ENCODE peak calls at places on chromosomes 12 and 14, in six cellular contexts. T, C, L, M, Q and V are unnamed samples.

GRCh38 chr14:104939666-104940410 is 15.2 kb downstream of the PLD4 start:
- DNase-seq in T (no peak), C (no peak), L (no peak), M (no peak), Q (no peak), V (no peak)

GRCh38 chr14:73696466-73697390 is 17.5 kb downstream of the PNMA1 start:
- DNase-seq in T (no peak), C (peak; percentile 79), L (peak; percentile 42), M (peak; percentile 88), Q (peak; percentile 84), V (no peak)

GRCh38 chr12:131147894-131148293 is 194.2 kb downstream of the ADGRD1 start:
- DNase-seq in T (no peak), C (no peak), L (no peak), M (no peak), Q (no peak), V (no peak)

GRCh38 chr12:107545737-107546363 is 139.7 kb upstream of the PWP1 start:
- DNase-seq in T (peak; percentile 43), C (peak; percentile 28), L (no peak), M (no peak), Q (no peak), V (no peak)

GRCh38 chr14:53153702-53154112 is 584 bp upstream of the DDHD1 start:
- DNase-seq in T (no peak), C (no peak), L (no peak), M (no peak), Q (no peak), V (no peak)

GRCh38 chr14:68468437-68469207 is 324.2 kb downstream of the ZFP36L1 start:
- DNase-seq in T (peak; percentile 80), C (peak; percentile 37), L (peak; percentile 59), M (no peak), Q (peak; percentile 83), V (no peak)

GRCh38 chr14:92619671-92620437 is 106.3 kb downstream of the RIN3 start:
- DNase-seq in T (no peak), C (peak; percentile 60), L (no peak), M (no peak), Q (peak; percentile 28), V (no peak)

GRCh38 chr14:60653388-60653690 is 4.1 kb upstream of the SIX1 start:
- DNase-seq in T (no peak), C (peak; percentile 46), L (no peak), M (no peak), Q (no peak), V (no peak)

GRCh38 chr14:50875359-50876090 is 3.7 kb downstream of the ABHD12B start:
- DNase-seq in T (peak; percentile 63), C (peak; percentile 77), L (no peak), M (peak; percentile 78), Q (peak; percentile 18), V (no peak)

GRCh38 chr12:9588749-9589148 is 19.0 kb downstream of the KLRB1 start:
- DNase-seq in T (no peak), C (peak; percentile 16), L (no peak), M (no peak), Q (no peak), V (no peak)

GRCh38 chr14:73166399-73166798 is 30.1 kb downstream of the PSEN1 start:
- DNase-seq in T (no peak), C (no peak), L (no peak), M (no peak), Q (no peak), V (no peak)

GRCh38 chr12:43869184-43869583 is 33.3 kb downstream of the TMEM117 start:
- DNase-seq in T (no peak), C (no peak), L (no peak), M (no peak), Q (no peak), V (no peak)

GRCh38 chr12:43861847-43862150 is 25.9 kb downstream of the TMEM117 start:
- DNase-seq in T (no peak), C (peak; percentile 5), L (no peak), M (no peak), Q (no peak), V (no peak)

GRCh38 chr12:43858991-43859390 is 23.1 kb downstream of the TMEM117 start:
- DNase-seq in T (no peak), C (no peak), L (no peak), M (no peak), Q (no peak), V (no peak)

GRCh38 chr12:43861015-43861846 is 25.4 kb downstream of the TMEM117 start:
- DNase-seq in T (no peak), C (no peak), L (no peak), M (no peak), Q (no peak), V (no peak)

DNA sequence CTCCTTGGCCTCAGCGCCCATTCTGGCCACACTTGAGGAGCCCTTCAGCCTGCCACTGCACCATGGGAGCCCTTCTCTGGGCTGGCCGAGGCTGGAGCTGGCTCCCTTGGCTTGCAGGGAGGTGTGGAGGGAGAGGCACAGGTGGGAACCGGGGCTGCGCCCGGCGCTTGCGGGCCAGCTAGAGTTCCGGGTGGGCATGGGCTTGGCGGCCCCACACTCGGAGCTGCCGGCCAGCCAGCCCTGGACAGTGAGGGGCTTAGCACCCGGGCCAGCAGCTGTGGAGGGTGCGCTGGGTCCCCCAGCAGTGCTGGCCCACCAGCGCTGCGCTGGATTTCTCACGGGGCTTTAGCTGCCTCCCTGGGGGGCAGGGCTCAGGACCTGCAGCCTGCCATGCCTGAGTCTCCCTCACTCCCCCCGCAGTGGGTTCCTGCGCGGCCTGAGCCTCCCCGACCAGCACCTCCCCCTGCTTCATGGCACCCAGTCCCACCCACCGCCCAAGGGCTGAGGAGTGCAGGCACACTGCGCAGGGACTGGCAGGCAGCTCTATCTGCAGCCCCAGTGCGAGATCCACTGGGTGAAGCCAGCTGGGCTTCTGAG is 28.0 kb downstream of the TMEM117 start:
- DNase-seq in T (no peak), C (no peak), L (no peak), M (no peak), Q (no peak), V (no peak)
- TF ChIP-seq CTCF in T (no peak), C (no peak), L (no peak), M (no peak), Q (no peak), V (no peak)

DNA sequence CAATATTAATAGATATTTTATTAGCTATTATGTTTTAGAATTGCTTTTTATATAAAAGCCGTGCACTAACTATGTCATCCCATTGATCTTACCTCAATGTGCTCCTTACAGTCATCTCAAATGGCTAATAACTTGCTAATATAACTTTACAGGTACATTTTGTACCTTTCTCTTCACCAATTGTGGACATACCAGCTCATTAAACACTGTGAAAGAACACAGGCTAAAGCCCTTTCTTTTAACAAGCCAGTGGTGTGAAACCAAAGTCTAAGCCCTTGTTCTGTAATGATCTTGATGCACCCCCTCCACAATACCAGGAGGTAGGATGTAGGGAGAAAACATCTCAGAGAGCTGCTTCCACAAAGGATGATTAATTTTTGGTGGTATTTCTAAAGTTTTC is 675.3 kb upstream of the USP15 start:
- DNase-seq in T (no peak), C (no peak), L (no peak), M (no peak), Q (no peak), V (no peak)
- TF ChIP-seq CTCF in T (no peak), C (no peak), L (no peak), M (no peak), Q (no peak), V (no peak)

DNA sequence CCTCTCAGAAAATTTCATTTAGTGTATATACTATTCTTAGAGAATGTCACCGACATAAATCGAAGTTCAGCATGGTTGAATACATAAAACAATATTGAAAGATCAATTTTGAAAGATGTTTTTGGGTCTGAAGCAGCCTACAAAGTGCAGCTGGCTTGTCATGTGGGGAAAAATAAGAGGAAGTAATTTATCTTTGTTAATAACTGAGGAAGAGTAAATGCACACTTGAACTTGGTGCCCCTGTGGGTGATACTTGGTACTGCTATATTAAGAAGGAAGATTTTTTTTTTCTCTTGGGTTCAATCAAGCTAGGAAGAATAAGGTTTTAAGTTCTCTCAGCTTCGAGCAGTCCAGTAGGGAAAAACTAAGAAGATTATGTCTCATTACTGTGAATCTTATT is 661.3 kb downstream of the RPL10L start:
- DNase-seq in T (peak; percentile 1), C (no peak), L (no peak), M (no peak), Q (no peak), V (no peak)
- TF ChIP-seq CTCF in T (peak; percentile 33), C (no peak), L (peak; percentile 20), M (peak; percentile 15), Q (peak; percentile 69), V (peak; percentile 85)

DNA sequence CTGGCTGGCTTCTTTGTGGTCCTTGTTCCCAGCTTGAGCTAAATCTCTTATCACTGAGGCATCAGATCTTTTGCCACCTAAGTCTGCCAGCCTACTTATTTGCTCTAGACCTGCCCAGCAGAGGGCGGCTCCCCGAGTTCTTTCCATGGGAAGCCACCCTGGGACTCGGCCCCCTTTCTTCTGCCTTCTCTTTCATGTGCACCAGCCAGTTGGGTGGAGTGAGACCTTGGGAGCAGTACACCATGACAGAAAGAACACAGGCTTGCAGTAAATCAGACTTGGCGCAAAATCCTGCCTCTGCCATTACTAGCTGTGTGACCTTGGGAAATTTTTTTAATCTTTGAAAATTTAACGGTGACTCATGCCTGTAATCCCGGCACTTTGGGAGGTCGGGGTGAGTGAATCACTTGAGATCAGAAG is 7.4 kb downstream of the SMAGP start:
- DNase-seq in T (peak; percentile 15), C (peak; percentile 74), L (peak; percentile 58), M (no peak), Q (peak; percentile 52), V (peak; percentile 45)
- TF ChIP-seq CTCF in T (peak; percentile 33), C (peak; percentile 21), L (peak; percentile 44), M (peak; percentile 40), Q (peak; percentile 73), V (peak; percentile 33)

GRCh38 chr14:55578511-55578910 is 1.5 kb upstream of the KTN1 start:
- DNase-seq in T (no peak), C (peak; percentile 41), L (no peak), M (no peak), Q (no peak), V (no peak)

GRCh38 chr14:55579724-55580400 is at the start of gene KTN1:
- DNase-seq in T (peak; percentile 81), C (peak; percentile 94), L (peak; percentile 73), M (no peak), Q (peak; percentile 49), V (peak; percentile 82)

GRCh38 chr14:55582741-55583140 is 2.7 kb downstream of the KTN1 start:
- DNase-seq in T (no peak), C (no peak), L (no peak), M (no peak), Q (no peak), V (no peak)

GRCh38 chr14:55581011-55581806 is 1.2 kb downstream of the KTN1 start:
- DNase-seq in T (peak; percentile 39), C (peak; percentile 67), L (peak; percentile 38), M (no peak), Q (peak; percentile 20), V (peak; percentile 46)

DNA sequence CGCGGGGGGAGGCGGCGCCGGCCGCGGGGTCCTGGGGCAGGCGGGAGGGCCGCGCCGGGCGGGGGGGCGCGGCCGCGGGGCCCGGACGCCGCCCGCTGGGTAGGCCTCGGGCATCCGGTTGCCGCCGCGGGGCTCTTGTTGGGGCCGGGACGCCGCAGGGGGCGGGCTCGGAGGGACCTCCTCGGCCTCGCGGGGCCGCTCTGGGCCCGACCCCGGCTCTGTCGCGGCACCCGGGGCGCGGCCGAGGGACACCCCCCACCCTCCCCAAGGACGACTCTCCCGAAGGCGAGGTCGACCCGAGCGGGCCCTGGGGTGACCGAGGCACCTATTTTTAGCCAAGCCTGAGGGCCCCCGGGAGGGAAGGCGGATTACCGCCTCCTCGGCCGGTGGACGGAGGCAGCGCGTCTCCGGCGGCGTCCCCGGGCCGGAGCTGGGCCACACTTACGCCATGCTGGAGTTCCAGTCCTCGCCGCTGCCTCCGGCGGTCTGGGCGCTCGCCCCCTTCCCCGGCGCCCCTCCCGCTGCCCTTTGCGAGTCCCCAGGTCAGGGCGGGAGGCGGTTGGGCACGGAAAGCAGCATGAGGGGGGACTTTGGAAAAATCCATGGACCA is 499 bp downstream of the KTN1 start:
- DNase-seq in T (no peak), C (peak; percentile 54), L (no peak), M (no peak), Q (no peak), V (peak; percentile 58)
- TF ChIP-seq CTCF in T (no peak), C (no peak), L (no peak), M (no peak), Q (no peak), V (no peak)

GRCh38 chr12:123043536-123044001 is 63.1 kb downstream of the ARL6IP4 start:
- DNase-seq in T (peak; percentile 97), C (peak; percentile 97), L (peak; percentile 93), M (no peak), Q (peak; percentile 92), V (peak; percentile 75)
- TF ChIP-seq CTCF in T (peak; percentile 85), C (peak; percentile 83), L (peak; percentile 82), M (peak; percentile 58), Q (peak; percentile 85), V (peak; percentile 24)